ENCODE peak calls at places on chromosomes 11 and 22, in six cellular contexts. One of them, this sample, is unnamed.

GRCh38 chr11:5250777-5251176 is 1.1 kb upstream of the HBG1 start:
- DNase-seq in astrocyte of the hippocampus: no peak
- DNase-seq in activated T-helper 1 cell treated with anti-CD3 and anti-CD28 coated beads, Interleukin-2, amount 50 U/mL, for 16 hours: no peak
- DNase-seq in NCI-H1092: no peak
- DNase-seq in NAMALWA: no peak
- DNase-seq in stimulated activated naive B cell treated with anti-CD40 and anti-IgM and Interleukin-4, amounts not matched to agents 10 μg/mL and 1 μg/mL and 100 μg/mL, for 72 hours: no peak
- DNase-seq in this sample: no peak

GRCh38 chr22:50671641-50672040 is 982 bp upstream of the SHANK3 start:
- DNase-seq in astrocyte of the hippocampus: no peak
- DNase-seq in activated T-helper 1 cell treated with anti-CD3 and anti-CD28 coated beads, Interleukin-2, amount 50 U/mL, for 16 hours: no peak
- DNase-seq in NCI-H1092: no peak
- DNase-seq in NAMALWA: no peak
- DNase-seq in stimulated activated naive B cell treated with anti-CD40 and anti-IgM and Interleukin-4, amounts not matched to agents 10 μg/mL and 1 μg/mL and 100 μg/mL, for 72 hours: no peak
- DNase-seq in this sample: peak; percentile 62

GRCh38 chr22:19169002-19169946 is 9.3 kb downstream of the SLC25A1 start:
- DNase-seq in astrocyte of the hippocampus: no peak
- DNase-seq in activated T-helper 1 cell treated with anti-CD3 and anti-CD28 coated beads, Interleukin-2, amount 50 U/mL, for 16 hours: no peak
- DNase-seq in NCI-H1092: no peak
- DNase-seq in NAMALWA: no peak
- DNase-seq in stimulated activated naive B cell treated with anti-CD40 and anti-IgM and Interleukin-4, amounts not matched to agents 10 μg/mL and 1 μg/mL and 100 μg/mL, for 72 hours: no peak
- DNase-seq in this sample: no peak

GRCh38 chr11:128548655-128549255 is 38.6 kb downstream of the ETS1 start:
- DNase-seq in astrocyte of the hippocampus: peak; percentile 52
- DNase-seq in activated T-helper 1 cell treated with anti-CD3 and anti-CD28 coated beads, Interleukin-2, amount 50 U/mL, for 16 hours: no peak
- DNase-seq in NCI-H1092: no peak
- DNase-seq in NAMALWA: peak; percentile 75
- DNase-seq in stimulated activated naive B cell treated with anti-CD40 and anti-IgM and Interleukin-4, amounts not matched to agents 10 μg/mL and 1 μg/mL and 100 μg/mL, for 72 hours: no peak
- DNase-seq in this sample: peak; percentile 97

GRCh38 chr11:76209956-76210885 is 3.9 kb upstream of the WNT11 start:
- DNase-seq in astrocyte of the hippocampus: peak; percentile 88
- DNase-seq in activated T-helper 1 cell treated with anti-CD3 and anti-CD28 coated beads, Interleukin-2, amount 50 U/mL, for 16 hours: no peak
- DNase-seq in NCI-H1092: peak; percentile 58
- DNase-seq in NAMALWA: no peak
- DNase-seq in stimulated activated naive B cell treated with anti-CD40 and anti-IgM and Interleukin-4, amounts not matched to agents 10 μg/mL and 1 μg/mL and 100 μg/mL, for 72 hours: no peak
- DNase-seq in this sample: peak; percentile 80

GRCh38 chr11:70901951-70902521 is 350.3 kb downstream of the SHANK2 start:
- DNase-seq in astrocyte of the hippocampus: no peak
- DNase-seq in activated T-helper 1 cell treated with anti-CD3 and anti-CD28 coated beads, Interleukin-2, amount 50 U/mL, for 16 hours: no peak
- DNase-seq in NCI-H1092: no peak
- DNase-seq in NAMALWA: no peak
- DNase-seq in stimulated activated naive B cell treated with anti-CD40 and anti-IgM and Interleukin-4, amounts not matched to agents 10 μg/mL and 1 μg/mL and 100 μg/mL, for 72 hours: no peak
- DNase-seq in this sample: no peak

GRCh38 chr11:58576792-58577440 is 1.3 kb upstream of the LPXN start:
- DNase-seq in astrocyte of the hippocampus: peak; percentile 49
- DNase-seq in activated T-helper 1 cell treated with anti-CD3 and anti-CD28 coated beads, Interleukin-2, amount 50 U/mL, for 16 hours: no peak
- DNase-seq in NCI-H1092: no peak
- DNase-seq in NAMALWA: peak; percentile 30
- DNase-seq in stimulated activated naive B cell treated with anti-CD40 and anti-IgM and Interleukin-4, amounts not matched to agents 10 μg/mL and 1 μg/mL and 100 μg/mL, for 72 hours: no peak
- DNase-seq in this sample: peak; percentile 59

GRCh38 chr11:134152692-134153091 is 71.1 kb downstream of the NCAPD3 start:
- DNase-seq in astrocyte of the hippocampus: no peak
- DNase-seq in activated T-helper 1 cell treated with anti-CD3 and anti-CD28 coated beads, Interleukin-2, amount 50 U/mL, for 16 hours: no peak
- DNase-seq in NCI-H1092: no peak
- DNase-seq in NAMALWA: no peak
- DNase-seq in stimulated activated naive B cell treated with anti-CD40 and anti-IgM and Interleukin-4, amounts not matched to agents 10 μg/mL and 1 μg/mL and 100 μg/mL, for 72 hours: no peak
- DNase-seq in this sample: no peak

GRCh38 chr11:121500717-121501116 is 48.0 kb upstream of the SORL1-AS1 start:
- DNase-seq in astrocyte of the hippocampus: no peak
- DNase-seq in activated T-helper 1 cell treated with anti-CD3 and anti-CD28 coated beads, Interleukin-2, amount 50 U/mL, for 16 hours: no peak
- DNase-seq in NCI-H1092: no peak
- DNase-seq in NAMALWA: no peak
- DNase-seq in stimulated activated naive B cell treated with anti-CD40 and anti-IgM and Interleukin-4, amounts not matched to agents 10 μg/mL and 1 μg/mL and 100 μg/mL, for 72 hours: no peak
- DNase-seq in this sample: no peak

GRCh38 chr22:44746836-44747519 is 5.4 kb upstream of the ARHGAP8 start:
- DNase-seq in astrocyte of the hippocampus: no peak
- DNase-seq in activated T-helper 1 cell treated with anti-CD3 and anti-CD28 coated beads, Interleukin-2, amount 50 U/mL, for 16 hours: no peak
- DNase-seq in NCI-H1092: no peak
- DNase-seq in NAMALWA: no peak
- DNase-seq in stimulated activated naive B cell treated with anti-CD40 and anti-IgM and Interleukin-4, amounts not matched to agents 10 μg/mL and 1 μg/mL and 100 μg/mL, for 72 hours: no peak
- DNase-seq in this sample: no peak

GRCh38 chr11:9386901-9387300 is 2.4 kb downstream of the IPO7 start:
- DNase-seq in astrocyte of the hippocampus: no peak
- DNase-seq in activated T-helper 1 cell treated with anti-CD3 and anti-CD28 coated beads, Interleukin-2, amount 50 U/mL, for 16 hours: no peak
- DNase-seq in NCI-H1092: no peak
- DNase-seq in NAMALWA: no peak
- DNase-seq in stimulated activated naive B cell treated with anti-CD40 and anti-IgM and Interleukin-4, amounts not matched to agents 10 μg/mL and 1 μg/mL and 100 μg/mL, for 72 hours: no peak
- DNase-seq in this sample: no peak

GRCh38 chr22:46537221-46537945 is at the start of gene CELSR1:
- DNase-seq in astrocyte of the hippocampus: peak; percentile 85
- DNase-seq in activated T-helper 1 cell treated with anti-CD3 and anti-CD28 coated beads, Interleukin-2, amount 50 U/mL, for 16 hours: no peak
- DNase-seq in NCI-H1092: no peak
- DNase-seq in NAMALWA: no peak
- DNase-seq in stimulated activated naive B cell treated with anti-CD40 and anti-IgM and Interleukin-4, amounts not matched to agents 10 μg/mL and 1 μg/mL and 100 μg/mL, for 72 hours: no peak
- DNase-seq in this sample: peak; percentile 19

GRCh38 chr11:115446214-115446613 is 58.0 kb downstream of the CADM1 start:
- DNase-seq in astrocyte of the hippocampus: no peak
- DNase-seq in activated T-helper 1 cell treated with anti-CD3 and anti-CD28 coated beads, Interleukin-2, amount 50 U/mL, for 16 hours: no peak
- DNase-seq in NCI-H1092: no peak
- DNase-seq in NAMALWA: no peak
- DNase-seq in stimulated activated naive B cell treated with anti-CD40 and anti-IgM and Interleukin-4, amounts not matched to agents 10 μg/mL and 1 μg/mL and 100 μg/mL, for 72 hours: no peak
- DNase-seq in this sample: no peak

GRCh38 chr11:112418438-112418837 is 157.8 kb upstream of the PLET1 start:
- DNase-seq in astrocyte of the hippocampus: no peak
- DNase-seq in activated T-helper 1 cell treated with anti-CD3 and anti-CD28 coated beads, Interleukin-2, amount 50 U/mL, for 16 hours: no peak
- DNase-seq in NCI-H1092: no peak
- DNase-seq in NAMALWA: no peak
- DNase-seq in stimulated activated naive B cell treated with anti-CD40 and anti-IgM and Interleukin-4, amounts not matched to agents 10 μg/mL and 1 μg/mL and 100 μg/mL, for 72 hours: no peak
- DNase-seq in this sample: no peak

GRCh38 chr11:123060265-123061000 is 1.5 kb downstream of the HSPA8 start:
- DNase-seq in astrocyte of the hippocampus: no peak
- DNase-seq in activated T-helper 1 cell treated with anti-CD3 and anti-CD28 coated beads, Interleukin-2, amount 50 U/mL, for 16 hours: no peak
- DNase-seq in NCI-H1092: no peak
- DNase-seq in NAMALWA: peak; percentile 54
- DNase-seq in stimulated activated naive B cell treated with anti-CD40 and anti-IgM and Interleukin-4, amounts not matched to agents 10 μg/mL and 1 μg/mL and 100 μg/mL, for 72 hours: no peak
- DNase-seq in this sample: peak; percentile 26

GRCh38 chr11:128431931-128432330 is 155.4 kb downstream of the ETS1 start:
- DNase-seq in astrocyte of the hippocampus: no peak
- DNase-seq in activated T-helper 1 cell treated with anti-CD3 and anti-CD28 coated beads, Interleukin-2, amount 50 U/mL, for 16 hours: no peak
- DNase-seq in NCI-H1092: no peak
- DNase-seq in NAMALWA: no peak
- DNase-seq in stimulated activated naive B cell treated with anti-CD40 and anti-IgM and Interleukin-4, amounts not matched to agents 10 μg/mL and 1 μg/mL and 100 μg/mL, for 72 hours: no peak
- DNase-seq in this sample: no peak

GRCh38 chr11:73528877-73529530 is 68.9 kb downstream of the FAM168A start:
- DNase-seq in astrocyte of the hippocampus: no peak
- DNase-seq in activated T-helper 1 cell treated with anti-CD3 and anti-CD28 coated beads, Interleukin-2, amount 50 U/mL, for 16 hours: no peak
- DNase-seq in NCI-H1092: no peak
- DNase-seq in NAMALWA: no peak
- DNase-seq in stimulated activated naive B cell treated with anti-CD40 and anti-IgM and Interleukin-4, amounts not matched to agents 10 μg/mL and 1 μg/mL and 100 μg/mL, for 72 hours: no peak
- DNase-seq in this sample: peak; percentile 14

GRCh38 chr11:69643646-69644045 is 2.7 kb downstream of the CCND1 start:
- DNase-seq in astrocyte of the hippocampus: no peak
- DNase-seq in activated T-helper 1 cell treated with anti-CD3 and anti-CD28 coated beads, Interleukin-2, amount 50 U/mL, for 16 hours: no peak
- DNase-seq in NCI-H1092: no peak
- DNase-seq in NAMALWA: no peak
- DNase-seq in stimulated activated naive B cell treated with anti-CD40 and anti-IgM and Interleukin-4, amounts not matched to agents 10 μg/mL and 1 μg/mL and 100 μg/mL, for 72 hours: no peak
- DNase-seq in this sample: no peak

GRCh38 chr11:12771875-12772274 is 97.7 kb downstream of the TEAD1 start:
- DNase-seq in astrocyte of the hippocampus: peak; percentile 23
- DNase-seq in activated T-helper 1 cell treated with anti-CD3 and anti-CD28 coated beads, Interleukin-2, amount 50 U/mL, for 16 hours: no peak
- DNase-seq in NCI-H1092: no peak
- DNase-seq in NAMALWA: no peak
- DNase-seq in stimulated activated naive B cell treated with anti-CD40 and anti-IgM and Interleukin-4, amounts not matched to agents 10 μg/mL and 1 μg/mL and 100 μg/mL, for 72 hours: no peak
- DNase-seq in this sample: no peak

GRCh38 chr22:44570476-44571445 is 72.7 kb upstream of the RTL6 start:
- DNase-seq in astrocyte of the hippocampus: no peak
- DNase-seq in activated T-helper 1 cell treated with anti-CD3 and anti-CD28 coated beads, Interleukin-2, amount 50 U/mL, for 16 hours: no peak
- DNase-seq in NCI-H1092: no peak
- DNase-seq in NAMALWA: no peak
- DNase-seq in stimulated activated naive B cell treated with anti-CD40 and anti-IgM and Interleukin-4, amounts not matched to agents 10 μg/mL and 1 μg/mL and 100 μg/mL, for 72 hours: no peak
- DNase-seq in this sample: no peak

GRCh38 chr22:44181912-44182590 is 1.3 kb downstream of the PARVG start:
- DNase-seq in astrocyte of the hippocampus: no peak
- DNase-seq in activated T-helper 1 cell treated with anti-CD3 and anti-CD28 coated beads, Interleukin-2, amount 50 U/mL, for 16 hours: no peak
- DNase-seq in NCI-H1092: no peak
- DNase-seq in NAMALWA: no peak
- DNase-seq in stimulated activated naive B cell treated with anti-CD40 and anti-IgM and Interleukin-4, amounts not matched to agents 10 μg/mL and 1 μg/mL and 100 μg/mL, for 72 hours: no peak
- DNase-seq in this sample: no peak

GRCh38 chr11:10032991-10033390 is 261.0 kb downstream of the SBF2 start:
- DNase-seq in astrocyte of the hippocampus: no peak
- DNase-seq in activated T-helper 1 cell treated with anti-CD3 and anti-CD28 coated beads, Interleukin-2, amount 50 U/mL, for 16 hours: no peak
- DNase-seq in NCI-H1092: no peak
- DNase-seq in NAMALWA: no peak
- DNase-seq in stimulated activated naive B cell treated with anti-CD40 and anti-IgM and Interleukin-4, amounts not matched to agents 10 μg/mL and 1 μg/mL and 100 μg/mL, for 72 hours: no peak
- DNase-seq in this sample: no peak

This sample was measured in dermis blood vessel endothelial cell.